ENCODE peak calls at places on chromosomes 7 and 10, in four cellular contexts. S is nephron progenitor cell; A is heart right ventricle; Y is CD8-positive, alpha-beta T cell. V is an unnamed sample.

GRCh38 chr10:124211921-124212320 is 118.5 kb upstream of the CHST15 start:
- DNase-seq in S (no peak), A (no peak), Y (no peak), V (no peak)

GRCh38 chr7:128137096-128137655 is 103.9 kb upstream of the LEP start:
- DNase-seq in S (no peak), A (no peak), Y (no peak), V (no peak)

GRCh38 chr10:1715821-1716220 is 21.5 kb downstream of the ADARB2 start:
- DNase-seq in S (peak), A (no peak), Y (no peak), V (peak)

GRCh38 chr7:28922618-28923331 is 35.4 kb downstream of the TRIL start:
- DNase-seq in S (peak), A (peak), Y (peak), V (peak)

GRCh38 chr7:130986271-130986690 is 252.3 kb upstream of the KLF14 start:
- DNase-seq in S (no peak), A (peak), Y (no peak), V (no peak)

GRCh38 chr10:68303849-68304412 is 27.9 kb upstream of the HNRNPH3 start:
- DNase-seq in S (no peak), A (no peak), Y (no peak), V (no peak)

GRCh38 chr7:88759216-88759955 is at the start of gene ZNF804B:
- DNase-seq in S (peak), A (no peak), Y (no peak), V (peak)

GRCh38 chr10:55491712-55492111 is 690.7 kb upstream of the PCDH15 start:
- DNase-seq in S (no peak), A (no peak), Y (no peak), V (no peak)

GRCh38 chr7:157518514-157519175 is 181.8 kb downstream of the DNAJB6 start:
- DNase-seq in S (no peak), A (no peak), Y (no peak), V (peak)

GRCh38 chr7:149209518-149210269 is 14.3 kb downstream of the ZNF282 start:
- DNase-seq in S (peak), A (no peak), Y (peak), V (no peak)
- TF ChIP-seq CTCF in S (peak), A (peak), Y (peak), V (peak)

DNA sequence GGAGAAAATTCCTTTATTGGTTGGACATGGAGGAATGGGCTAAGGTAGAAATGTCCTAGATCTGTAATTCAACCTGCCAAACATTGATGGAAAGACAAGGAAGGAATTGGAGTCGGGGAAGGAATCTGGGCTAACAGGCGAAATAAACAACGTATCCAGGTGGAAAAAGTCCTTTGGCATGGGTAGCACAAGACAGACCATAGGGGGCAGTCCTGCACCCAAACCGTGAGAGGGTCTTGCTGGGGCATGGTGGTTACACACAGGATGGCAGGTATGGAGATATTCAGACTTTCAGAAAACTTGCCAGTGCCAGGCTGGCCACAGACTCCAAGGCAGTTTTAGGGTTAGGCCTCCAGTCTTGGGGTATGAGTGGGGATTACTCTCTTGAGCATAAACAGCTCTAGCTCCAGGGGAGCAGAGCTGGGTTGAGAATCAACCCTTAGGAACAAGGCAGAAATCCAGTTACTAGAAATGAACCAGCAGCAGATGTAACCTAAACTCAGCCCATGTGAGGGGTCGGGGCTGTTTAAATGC is 188.6 kb upstream of the GDF10 start:
- DNase-seq in S (no peak), A (no peak), Y (no peak), V (no peak)
- TF ChIP-seq CTCF in S (no peak), A (no peak), Y (no peak), V (no peak)

DNA sequence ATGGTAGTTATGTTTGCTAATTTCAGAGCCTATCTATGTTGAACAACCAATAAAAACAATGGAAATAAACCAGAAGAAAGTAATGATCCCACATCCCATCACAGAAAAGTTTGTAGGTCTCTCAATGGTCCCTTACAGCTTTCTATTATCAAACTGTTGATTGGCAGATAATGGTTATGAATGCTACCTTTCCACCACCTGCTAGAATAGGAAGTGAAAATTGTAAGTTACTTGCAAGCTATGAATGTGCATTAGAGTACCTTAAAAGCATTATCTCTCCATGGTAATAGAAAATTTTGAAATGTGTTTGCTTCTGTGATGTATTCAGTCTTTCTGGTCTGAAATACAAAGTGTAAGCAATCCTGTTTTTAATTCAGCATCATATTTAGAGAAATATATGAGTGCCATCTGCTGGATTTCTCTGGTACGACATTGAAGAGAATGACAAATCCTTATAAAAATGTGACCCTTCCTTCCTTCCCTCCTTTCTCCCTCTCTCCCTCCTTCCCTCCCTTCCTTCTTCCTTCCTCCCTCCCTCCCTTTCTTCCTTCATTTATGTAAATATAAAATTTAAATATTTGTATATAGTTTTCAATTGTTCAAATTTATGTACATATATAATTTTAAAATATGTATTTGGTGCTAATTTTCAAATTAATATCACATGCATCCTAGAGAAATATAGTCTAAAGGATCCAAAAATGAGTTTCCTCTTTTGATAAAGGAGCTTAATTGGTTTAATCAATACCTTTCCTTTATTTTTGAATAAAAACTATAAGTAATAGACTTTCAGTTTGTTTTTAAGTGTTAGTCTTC is 41.4 kb upstream of the PNLIPRP3 start:
- DNase-seq in S (peak), A (no peak), Y (no peak), V (no peak)
- TF ChIP-seq CTCF in S (peak), A (peak), Y (peak), V (peak)

DNA sequence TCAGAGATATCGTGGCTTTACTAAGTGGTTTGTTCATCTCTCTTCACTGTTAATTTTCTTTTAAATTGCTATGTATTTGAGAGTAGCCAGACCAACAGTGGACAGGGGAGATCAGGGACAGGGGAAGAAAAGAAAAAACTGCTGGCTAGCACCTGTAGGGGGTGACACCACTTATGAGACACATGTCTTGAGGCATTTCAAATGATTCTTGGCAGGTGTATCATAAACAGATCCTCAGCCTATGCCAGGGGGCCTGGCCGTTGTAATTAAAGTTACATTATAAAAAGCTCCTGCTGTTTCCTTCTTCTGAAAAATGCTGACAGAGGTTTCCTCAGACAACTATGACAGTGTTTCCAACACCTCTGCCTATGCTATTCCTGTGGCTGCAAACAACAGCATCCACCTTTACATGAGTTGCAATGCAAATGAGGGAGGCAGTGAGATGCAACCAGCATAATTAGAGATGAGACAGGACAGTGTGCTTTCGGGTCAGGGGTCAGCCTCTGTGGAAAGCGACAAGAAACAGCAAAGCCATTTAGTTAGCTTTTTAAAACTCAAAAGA is 281.0 kb upstream of the PTER start:
- DNase-seq in S (no peak), A (no peak), Y (no peak), V (no peak)
- TF ChIP-seq CTCF in S (no peak), A (no peak), Y (no peak), V (peak)

GRCh38 chr7:78221961-78222751 is 423.6 kb downstream of the PHTF2 start:
- DNase-seq in S (no peak), A (no peak), Y (no peak), V (no peak)
- TF ChIP-seq CTCF in S (no peak), A (no peak), Y (no peak), V (no peak)